ENCODE peak calls at places on chromosomes 16 and 17, in four cellular contexts. Q, D, H and L are unnamed samples.

GRCh38 chr16:3292604-3293003 is 9.3 kb downstream of the ZNF263 start:
- DNase-seq in Q (no peak), D (no peak), H (no peak), L (no peak)

GRCh38 chr17:43125967-43126910 is 1.1 kb upstream of the BRCA1 start:
- DNase-seq in Q (no peak), D (no peak), H (peak; percentile 18), L (peak; percentile 73)

GRCh38 chr17:81354252-81354943 is 40.9 kb upstream of the BAHCC1 start:
- DNase-seq in Q (no peak), D (no peak), H (no peak), L (no peak)

GRCh38 chr17:35149941-35150340 is 2.3 kb downstream of the UNC45B start:
- DNase-seq in Q (no peak), D (no peak), H (no peak), L (no peak)

GRCh38 chr16:31874354-31875111 is 926 bp downstream of the ZNF267 start:
- DNase-seq in Q (no peak), D (no peak), H (peak; percentile 9), L (no peak)

GRCh38 chr16:4091638-4092037 is 24.6 kb downstream of the ADCY9 start:
- DNase-seq in Q (peak; percentile 72), D (no peak), H (no peak), L (no peak)

GRCh38 chr17:28385037-28385797 is 13.7 kb downstream of the SARM1 start:
- DNase-seq in Q (no peak), D (no peak), H (peak; percentile 31), L (no peak)

GRCh38 chr16:83793179-83793578 is 14.6 kb upstream of the HSBP1 start:
- DNase-seq in Q (no peak), D (no peak), H (peak; percentile 21), L (no peak)

GRCh38 chr17:65231662-65232335 is 94.6 kb downstream of the RGS9 start:
- DNase-seq in Q (no peak), D (peak; percentile 29), H (peak; percentile 88), L (no peak)

GRCh38 chr16:82882982-82883863 is 256.5 kb downstream of the CDH13 start:
- DNase-seq in Q (no peak), D (no peak), H (no peak), L (no peak)

GRCh38 chr17:62963296-62963695 is 2.7 kb upstream of the TANC2 start:
- DNase-seq in Q (no peak), D (no peak), H (no peak), L (no peak)

GRCh38 chr16:11198817-11199216 is 57.2 kb downstream of the SOCS1 start:
- DNase-seq in Q (no peak), D (no peak), H (no peak), L (no peak)

GRCh38 chr16:56311208-56312027 is 113.9 kb downstream of the AMFR start:
- DNase-seq in Q (no peak), D (no peak), H (no peak), L (peak; percentile 72)

GRCh38 chr17:54172654-54173316 is 350.1 kb downstream of the KIF2B start:
- DNase-seq in Q (no peak), D (no peak), H (peak; percentile 40), L (no peak)

GRCh38 chr16:89923640-89924297 is 627 bp downstream of the TUBB3 start:
- DNase-seq in Q (no peak), D (peak; percentile 34), H (peak; percentile 75), L (peak; percentile 84)

GRCh38 chr16:10770907-10771306 is 27.3 kb downstream of the NUBP1 start:
- DNase-seq in Q (no peak), D (no peak), H (no peak), L (no peak)

GRCh38 chr17:28370035-28370743 is at the start of gene VTN:
- DNase-seq in Q (no peak), D (peak; percentile 73), H (peak; percentile 84), L (peak; percentile 92)

GRCh38 chr17:66347661-66348604 is 45.5 kb downstream of the PRKCA start:
- DNase-seq in Q (no peak), D (no peak), H (no peak), L (no peak)

GRCh38 chr16:70553645-70554044 is 30.0 kb downstream of the SF3B3 start:
- DNase-seq in Q (no peak), D (no peak), H (no peak), L (no peak)

GRCh38 chr16:56889206-56889605 is 24.2 kb downstream of the SLC12A3 start:
- DNase-seq in Q (no peak), D (no peak), H (no peak), L (no peak)

DNA sequence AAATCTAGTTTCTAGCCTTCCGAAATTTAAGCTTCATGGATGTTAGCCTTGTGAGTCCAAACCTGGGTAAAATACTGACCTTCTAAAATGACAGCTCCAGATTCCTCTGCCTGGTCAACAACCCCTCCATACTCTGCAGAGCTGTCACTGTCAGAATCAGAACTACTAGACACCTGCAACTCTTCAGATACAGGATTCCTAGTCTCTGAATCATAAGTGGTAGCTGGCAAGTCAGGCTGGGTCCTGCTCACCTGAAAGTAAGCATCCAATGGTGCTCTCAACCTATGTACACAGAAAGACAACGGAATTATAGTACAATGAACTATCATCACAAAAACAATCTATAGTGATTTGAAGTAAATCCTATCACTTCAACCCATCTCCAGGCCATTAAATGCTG is 14.8 kb downstream of the RFWD3 start:
- DNase-seq in Q (no peak), D (no peak), H (no peak), L (no peak)
- H3K36me3 ChIP-seq in Q (peaks cover 39% of the 10 kb centered on the region), D (peaks cover 65% of the 10 kb centered on the region), H (peaks cover 17% of the 10 kb centered on the region), L (peaks cover 26% of the 10 kb centered on the region)

GRCh38 chr17:60161598-60162330 is 12.0 kb downstream of the CA4 start:
- DNase-seq in Q (no peak), D (no peak), H (peak; percentile 65), L (peak; percentile 86)

GRCh38 chr17:60165223-60165622 is 15.4 kb downstream of the CA4 start:
- DNase-seq in Q (no peak), D (no peak), H (no peak), L (no peak)

GRCh38 chr17:60164697-60165096 is 14.9 kb downstream of the CA4 start:
- DNase-seq in Q (no peak), D (no peak), H (no peak), L (no peak)

GRCh38 chr17:60164164-60164563 is 14.4 kb downstream of the CA4 start:
- DNase-seq in Q (no peak), D (no peak), H (no peak), L (no peak)

DNA sequence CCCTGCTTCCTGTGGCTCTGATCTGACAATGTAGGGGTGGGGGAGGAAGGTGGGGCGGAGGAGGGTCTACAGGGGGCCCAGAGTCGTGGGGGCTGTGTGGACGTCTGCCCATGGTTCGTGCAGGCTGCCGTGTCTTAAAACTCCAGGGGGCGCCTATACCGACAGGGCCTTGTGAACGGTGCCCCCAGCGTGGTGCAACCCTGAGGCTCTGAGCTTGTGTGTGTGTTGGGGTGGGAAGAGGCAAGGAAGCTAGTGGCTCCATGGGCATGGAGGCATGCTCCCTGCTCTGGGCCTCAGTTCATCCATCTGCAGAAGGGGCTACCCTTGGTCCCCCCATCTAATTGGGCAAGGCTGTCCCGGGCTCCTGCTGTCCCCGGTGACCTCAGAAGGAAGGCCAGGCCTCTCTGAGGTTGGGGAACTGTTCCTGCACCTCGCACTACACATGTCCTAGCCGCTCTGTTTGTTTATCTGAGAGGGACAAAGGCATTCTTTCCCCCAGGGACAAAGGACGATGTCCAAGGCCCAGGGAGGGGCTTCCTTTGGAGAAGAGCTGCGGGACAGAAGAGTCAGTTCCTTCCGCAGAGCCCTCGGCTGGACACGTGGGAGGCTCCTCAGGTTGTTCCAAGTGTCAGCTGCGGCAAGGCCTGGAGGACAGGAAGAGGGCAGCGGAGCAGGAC is 13.5 kb downstream of the CA4 start:
- DNase-seq in Q (no peak), D (no peak), H (peak; percentile 66), L (no peak)
- TF ChIP-seq CTCF in Q (no peak), D (no peak), H (peak; percentile 33), L (no peak)

GRCh38 chr17:37527249-37527851 is 37.7 kb downstream of the DUSP14 start:
- DNase-seq in Q (no peak), D (no peak), H (peak; percentile 68), L (no peak)
- H3K36me3 ChIP-seq in Q (peaks cover 51% of the 10 kb centered on the region), D (peaks cover 98% of the 10 kb centered on the region), H (no peaks in the 10 kb centered on the region), L (peaks cover 34% of the 10 kb centered on the region)

GRCh38 chr17:6279659-6280058 is 155.3 kb downstream of the AIPL1 start:
- DNase-seq in Q (no peak), D (no peak), H (peak; percentile 65), L (no peak)

GRCh38 chr17:6274310-6274709 is 160.6 kb downstream of the AIPL1 start:
- DNase-seq in Q (no peak), D (no peak), H (no peak), L (no peak)

GRCh38 chr17:6276711-6277110 is 158.2 kb downstream of the AIPL1 start:
- DNase-seq in Q (no peak), D (no peak), H (peak; percentile 52), L (no peak)
- TF ChIP-seq CTCF in Q (no peak), D (no peak), H (peak; percentile 60), L (no peak)

DNA sequence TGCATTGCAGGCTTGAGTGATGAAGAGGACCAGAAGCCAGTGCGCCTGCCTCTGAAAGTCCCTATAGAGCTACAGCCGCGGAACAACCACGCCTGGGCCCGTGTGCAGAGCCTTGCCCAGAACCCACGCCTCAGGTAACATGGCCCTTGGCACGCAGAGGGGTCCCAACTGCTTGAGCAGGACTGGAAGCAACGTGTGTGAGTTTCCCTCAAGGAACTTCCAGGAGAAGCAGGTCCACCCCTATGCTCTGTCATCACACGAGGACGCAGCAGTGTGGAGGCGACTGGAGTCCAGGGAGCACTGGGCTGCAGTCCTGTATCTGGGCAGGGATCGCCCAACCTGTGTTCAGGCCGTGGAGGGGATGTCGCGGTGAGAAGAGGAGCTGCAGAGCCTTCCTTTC is 25.1 kb upstream of the JPT2 start:
- DNase-seq in Q (no peak), D (no peak), H (no peak), L (no peak)
- H3K36me3 ChIP-seq in Q (peaks cover 54% of the 10 kb centered on the region), D (peaks cover 71% of the 10 kb centered on the region), H (peaks cover 3% of the 10 kb centered on the region), L (peaks cover 42% of the 10 kb centered on the region)